ENCODE peak calls at places on chromosomes 7 and 10, in five cellular contexts. W, P, U, Y and I are unnamed samples.

GRCh38 chr7:16431646-16432424 is 10.5 kb upstream of the CRPPA start:
- DNase-seq in P (no peak), Y (peak), U (peak), W (no peak), I (peak)

GRCh38 chr7:80760292-80760691 is 121.8 kb downstream of the CD36 start:
- DNase-seq in P (no peak), W (no peak), U (no peak), Y (no peak), I (no peak)

GRCh38 chr7:84187087-84187805 is 7.3 kb downstream of the SEMA3A start:
- DNase-seq in U (no peak), Y (no peak), W (no peak), P (no peak), I (no peak)

GRCh38 chr10:43867667-43868361 is 219.1 kb upstream of the ZNF32 start:
- DNase-seq in P (no peak), W (no peak), U (no peak), Y (no peak), I (no peak)

GRCh38 chr10:75404335-75405200 is 3.0 kb upstream of the ZNF503 start:
- DNase-seq in Y (no peak), P (no peak), U (peak), W (peak), I (peak)

GRCh38 chr7:512541-513311 is 6.9 kb downstream of the PDGFA start:
- DNase-seq in W (peak), P (no peak), Y (no peak), U (no peak), I (peak)

GRCh38 chr10:78520737-78521430 is 487.2 kb downstream of the RPS24 start:
- DNase-seq in Y (peak), P (no peak), U (peak), W (no peak), I (peak)

GRCh38 chr10:1368772-1369171 is 312.6 kb downstream of the WDR37 start:
- DNase-seq in U (no peak), W (no peak), Y (peak), P (no peak), I (no peak)

GRCh38 chr7:69738396-69738889 is 140.2 kb downstream of the AUTS2 start:
- DNase-seq in W (no peak), P (no peak), Y (no peak), U (no peak), I (no peak)

GRCh38 chr7:30155481-30155880 is 20.7 kb downstream of the MTURN start:
- DNase-seq in Y (no peak), P (no peak), W (no peak), U (no peak), I (no peak)
- H3K4me3 ChIP-seq in Y (no peak), P (no peak), W (no peak), U (no peak), I (no peak)

GRCh38 chr7:95240910-95241309 is 83.4 kb downstream of the PON1 start:
- DNase-seq in W (no peak), P (no peak), U (no peak), Y (no peak), I (no peak)

DNA sequence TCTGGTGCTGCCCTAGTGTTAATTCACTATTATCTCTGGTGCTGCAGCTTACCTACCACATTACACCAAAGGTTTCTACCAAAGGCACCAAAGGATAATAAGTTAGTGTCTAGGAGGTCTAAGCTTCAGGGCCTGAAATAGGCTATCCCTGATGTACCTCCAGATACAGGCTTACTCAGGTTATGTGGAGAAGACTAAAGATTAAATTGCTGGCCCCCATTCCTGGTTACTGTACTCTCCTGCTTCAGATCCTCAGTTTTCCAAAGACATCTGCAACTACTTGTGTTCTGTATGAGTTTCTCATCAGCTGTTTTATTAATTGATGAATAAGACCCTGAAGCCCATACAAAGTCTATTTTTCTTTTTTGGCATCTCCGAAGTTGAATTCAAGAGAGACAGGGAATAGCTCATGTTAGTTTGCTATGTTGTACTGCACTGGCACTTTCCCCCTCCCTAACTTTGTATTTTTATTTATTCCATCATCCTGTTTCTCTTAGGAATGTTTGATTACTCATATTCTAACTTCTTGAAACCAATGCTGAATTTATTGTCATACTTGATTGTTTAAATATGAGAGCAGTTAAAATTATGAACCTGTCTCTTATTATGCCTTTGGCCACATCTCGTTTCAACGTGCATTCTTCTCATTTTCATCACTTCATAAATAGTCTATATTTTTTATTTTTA is 85.9 kb downstream of the PON1 start:
- DNase-seq in U (no peak), Y (no peak), P (no peak), W (no peak), I (no peak)
- H3K4me3 ChIP-seq in U (no peak), Y (no peak), P (no peak), W (no peak), I (no peak)

GRCh38 chr7:45028920-45029344 is 28.9 kb downstream of the CCM2 start:
- DNase-seq in Y (no peak), W (no peak), U (no peak), P (no peak), I (no peak)
- H3K4me3 ChIP-seq in Y (no peak), W (no peak), U (no peak), P (peak), I (no peak)

DNA sequence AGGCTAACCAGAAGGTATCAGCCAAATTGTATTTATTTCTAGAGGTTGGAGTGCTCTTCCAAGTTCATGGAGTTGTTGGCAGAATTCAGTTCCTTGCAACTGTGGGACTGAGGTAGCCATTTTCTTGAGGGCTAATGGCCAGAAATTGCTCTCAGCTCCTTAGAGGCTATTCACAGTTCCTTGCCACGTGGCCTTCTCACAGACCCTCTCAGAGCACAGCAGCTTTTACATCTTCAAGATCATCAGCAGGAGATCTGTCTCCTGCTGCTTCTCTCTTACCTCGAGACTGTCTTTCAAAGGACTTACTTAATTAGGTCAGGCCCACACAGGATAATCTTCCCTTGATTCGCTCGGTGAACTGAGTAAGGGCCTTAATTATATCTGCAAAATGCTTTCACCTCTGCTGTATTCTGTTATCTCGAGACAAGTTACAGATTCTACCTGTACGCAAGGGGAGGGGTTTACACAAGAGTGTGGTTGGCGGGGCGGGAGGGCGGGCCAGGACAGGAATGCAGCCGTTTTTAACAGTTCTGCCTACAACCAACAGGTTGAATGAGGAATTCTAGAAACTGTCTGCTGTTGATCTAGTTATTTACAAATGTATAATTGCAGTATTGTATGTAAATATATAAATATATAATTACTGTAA is 15.0 kb downstream of the MIOS start:
- DNase-seq in U (no peak), W (no peak), Y (no peak), P (no peak), I (peak)
- H3K4me3 ChIP-seq in U (no peak), W (no peak), Y (no peak), P (no peak), I (no peak)

GRCh38 chr10:30028006-30028441 is 31.4 kb downstream of the JCAD start:
- DNase-seq in Y (no peak), P (no peak), U (no peak), W (no peak), I (no peak)

GRCh38 chr10:30026080-30026479 is 33.3 kb downstream of the JCAD start:
- DNase-seq in W (no peak), U (no peak), P (no peak), Y (no peak), I (no peak)

GRCh38 chr10:30028452-30029045 is 30.8 kb downstream of the JCAD start:
- DNase-seq in P (no peak), Y (no peak), W (no peak), U (no peak), I (no peak)

GRCh38 chr10:30027057-30028005 is 32.1 kb downstream of the JCAD start:
- DNase-seq in W (peak), U (no peak), Y (peak), P (peak), I (no peak)

DNA sequence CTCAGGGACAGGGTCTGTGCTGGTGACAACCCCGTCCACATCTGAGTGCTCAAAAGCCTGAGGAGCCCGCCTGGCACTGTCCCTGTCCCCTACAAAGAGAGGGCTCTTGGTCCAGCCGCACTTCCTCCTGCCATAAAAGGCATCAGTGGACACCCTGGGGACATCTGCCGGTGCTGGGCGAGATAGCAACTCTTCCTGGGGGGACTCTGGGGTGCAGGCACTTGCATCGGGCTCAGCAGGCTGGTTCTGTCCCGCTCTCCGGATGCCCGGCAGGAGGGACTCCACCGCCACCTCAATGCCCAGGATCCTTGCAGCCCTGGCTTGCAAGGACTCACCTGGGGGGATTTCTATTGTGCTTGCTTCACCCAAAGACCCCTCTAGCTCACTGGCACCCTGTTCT is 32.8 kb downstream of the JCAD start:
- DNase-seq in W (no peak), Y (no peak), U (no peak), P (no peak), I (no peak)
- H3K4me3 ChIP-seq in W (no peak), Y (no peak), U (no peak), P (no peak), I (no peak)